ENCODE peak calls at places on chromosome 10, in four cellular contexts. One of them, this sample, is unnamed.

GRCh38 chr10:2993636-2994035 is 73.7 kb upstream of the PFKP start:
- DNase-seq in NCI-H82: no peak
- DNase-seq in stimulated activated CD8-positive, alpha-beta memory T cell treated with anti-CD3 and anti-CD28 coated beads, Interleukin-4, amount 100 ng/mL, for 1 hour: no peak
- DNase-seq in ureter: no peak
- DNase-seq in this sample: no peak

GRCh38 chr10:72250666-72251065 is 23.1 kb upstream of the DDIT4 start:
- DNase-seq in NCI-H82: peak
- DNase-seq in stimulated activated CD8-positive, alpha-beta memory T cell treated with anti-CD3 and anti-CD28 coated beads, Interleukin-4, amount 100 ng/mL, for 1 hour: no peak
- DNase-seq in ureter: no peak
- DNase-seq in this sample: peak

GRCh38 chr10:1203216-1203615 is 147.0 kb downstream of the WDR37 start:
- DNase-seq in NCI-H82: no peak
- DNase-seq in stimulated activated CD8-positive, alpha-beta memory T cell treated with anti-CD3 and anti-CD28 coated beads, Interleukin-4, amount 100 ng/mL, for 1 hour: no peak
- DNase-seq in ureter: no peak
- DNase-seq in this sample: no peak

GRCh38 chr10:33086100-33086499 is 128.1 kb upstream of the ITGB1 start:
- DNase-seq in NCI-H82: no peak
- DNase-seq in stimulated activated CD8-positive, alpha-beta memory T cell treated with anti-CD3 and anti-CD28 coated beads, Interleukin-4, amount 100 ng/mL, for 1 hour: no peak
- DNase-seq in ureter: no peak
- DNase-seq in this sample: no peak

GRCh38 chr10:98029149-98030092 is 1.0 kb downstream of the CRTAC1 start:
- DNase-seq in NCI-H82: peak
- DNase-seq in stimulated activated CD8-positive, alpha-beta memory T cell treated with anti-CD3 and anti-CD28 coated beads, Interleukin-4, amount 100 ng/mL, for 1 hour: no peak
- DNase-seq in ureter: no peak
- DNase-seq in this sample: no peak

GRCh38 chr10:7301039-7301768 is 109.6 kb downstream of the SFMBT2 start:
- DNase-seq in NCI-H82: no peak
- DNase-seq in stimulated activated CD8-positive, alpha-beta memory T cell treated with anti-CD3 and anti-CD28 coated beads, Interleukin-4, amount 100 ng/mL, for 1 hour: no peak
- DNase-seq in ureter: no peak
- DNase-seq in this sample: no peak

GRCh38 chr10:23453465-23453864 is 14.6 kb downstream of the OTUD1 start:
- DNase-seq in NCI-H82: no peak
- DNase-seq in stimulated activated CD8-positive, alpha-beta memory T cell treated with anti-CD3 and anti-CD28 coated beads, Interleukin-4, amount 100 ng/mL, for 1 hour: no peak
- DNase-seq in ureter: no peak
- DNase-seq in this sample: no peak

GRCh38 chr10:78981257-78981969 is 87.4 kb upstream of the ZMIZ1 start:
- DNase-seq in NCI-H82: no peak
- DNase-seq in stimulated activated CD8-positive, alpha-beta memory T cell treated with anti-CD3 and anti-CD28 coated beads, Interleukin-4, amount 100 ng/mL, for 1 hour: no peak
- DNase-seq in ureter: no peak
- DNase-seq in this sample: no peak